ENCODE peak calls at places on chromosomes 4 and X, in four cellular contexts. U is cardiac muscle cell, P is body of pancreas, W is GM06990. D is an unnamed sample.

GRCh38 chr4:82643994-82644730 is 82.4 kb upstream of the TMEM150C start:
- DNase-seq in U (peak; percentile 45), P (no peak), W (no peak), D (peak; percentile 82)

GRCh38 chr4:7060346-7061150 is 7.3 kb downstream of the GRPEL1 start:
- DNase-seq in U (no peak), P (no peak), W (no peak), D (no peak)

GRCh38 chrX:124229374-124229773 is 103.1 kb upstream of the TEX13D start:
- DNase-seq in U (no peak), P (no peak), W (no peak), D (no peak)

GRCh38 chr4:150032541-150032940 is 45.7 kb upstream of the DCLK2 start:
- DNase-seq in U (no peak), P (no peak), W (no peak), D (peak; percentile 6)

GRCh38 chrX:9465380-9466114 is 689 bp downstream of the TBL1X start:
- DNase-seq in U (no peak), P (no peak), W (peak; percentile 50), D (no peak)

GRCh38 chrX:103949506-103949905 is 12.9 kb upstream of the TMSB15B start:
- DNase-seq in U (no peak), P (no peak), W (no peak), D (no peak)

GRCh38 chr4:9765091-9765490 is 16.3 kb upstream of the DRD5 start:
- DNase-seq in U (peak; percentile 57), P (peak; percentile 13), W (peak; percentile 31), D (peak; percentile 2)

GRCh38 chr4:122053186-122053585 is 98.9 kb upstream of the BLTP1 start:
- DNase-seq in U (no peak), P (no peak), W (no peak), D (no peak)

DNA sequence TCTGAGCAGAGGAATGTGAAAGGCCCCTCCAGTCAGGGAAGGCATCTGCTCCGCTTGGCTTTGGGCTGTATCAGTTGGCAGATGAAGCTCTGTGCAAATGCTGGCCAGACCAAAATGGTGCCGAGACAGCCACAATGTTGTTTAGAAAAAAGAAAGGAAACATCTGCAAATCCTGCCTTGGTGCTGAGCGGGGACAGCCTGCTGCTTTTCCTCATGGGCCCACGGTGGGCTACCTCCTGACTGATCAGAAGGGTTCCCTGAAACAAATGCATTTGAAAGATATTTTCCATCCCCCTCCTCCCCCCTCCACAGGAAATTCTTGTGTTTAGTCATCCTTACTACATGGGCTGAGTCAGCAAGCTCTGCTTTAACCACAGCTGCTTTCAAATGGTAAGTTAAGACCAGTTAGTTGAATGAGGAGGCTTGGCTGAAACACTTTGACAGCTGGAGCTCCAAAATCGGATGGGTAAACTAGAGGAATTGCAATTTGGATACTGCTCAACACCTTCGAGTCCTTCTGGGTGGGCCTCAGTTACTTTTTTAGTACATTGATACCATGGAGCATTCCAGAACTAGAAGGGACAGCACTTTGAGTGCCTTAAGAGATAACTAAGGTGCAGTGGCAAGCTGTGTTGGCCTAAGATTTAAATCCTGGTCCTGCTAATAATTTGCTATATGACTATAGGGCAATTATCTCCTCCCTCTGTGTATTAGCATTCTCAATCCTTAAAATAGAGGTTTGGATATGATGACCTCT is 36.0 kb downstream of the PLAC1 start:
- DNase-seq in U (peak; percentile 89), P (peak; percentile 21), W (peak; percentile 59), D (peak; percentile 86)
- H3K4me3 ChIP-seq in U (no peak overlapping the region), P (no peak overlapping the region), W (no peak overlapping the region), D (no peak overlapping the region)

DNA sequence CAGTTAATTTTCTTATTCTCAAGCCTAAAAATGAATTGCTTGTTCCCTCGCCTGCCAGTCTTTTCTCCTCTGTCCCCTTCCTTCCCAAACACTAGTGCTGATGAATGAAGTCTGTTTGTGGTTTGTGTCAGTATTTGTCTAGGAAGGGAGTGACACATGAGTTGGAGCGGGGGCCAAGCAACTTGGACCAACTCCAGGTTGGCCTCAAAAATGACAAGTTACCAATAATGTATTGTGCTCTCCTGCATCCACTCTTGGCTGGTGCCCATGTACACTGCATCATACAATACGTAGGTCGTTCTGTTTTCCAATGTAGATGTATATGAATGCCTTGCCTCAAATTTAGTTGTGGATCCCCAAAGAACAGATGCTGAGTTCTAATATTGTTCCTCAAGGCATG is 223.0 kb upstream of the GPC4 start:
- DNase-seq in U (peak; percentile 3), P (no peak), W (no peak), D (peak; percentile 46)
- TF ChIP-seq CTCF in U (no peak), P (no peak), W (no peak), D (no peak)

GRCh38 chr4:148006025-148006424 is 274.1 kb downstream of the ARHGAP10 start:
- DNase-seq in U (no peak), P (no peak), W (no peak), D (no peak)

GRCh38 chr4:148007789-148008188 is 275.9 kb downstream of the ARHGAP10 start:
- DNase-seq in U (no peak), P (no peak), W (no peak), D (no peak)

GRCh38 chr4:148004228-148004813 is 272.4 kb downstream of the ARHGAP10 start:
- DNase-seq in U (peak; percentile 47), P (peak; percentile 26), W (no peak), D (peak; percentile 80)

DNA sequence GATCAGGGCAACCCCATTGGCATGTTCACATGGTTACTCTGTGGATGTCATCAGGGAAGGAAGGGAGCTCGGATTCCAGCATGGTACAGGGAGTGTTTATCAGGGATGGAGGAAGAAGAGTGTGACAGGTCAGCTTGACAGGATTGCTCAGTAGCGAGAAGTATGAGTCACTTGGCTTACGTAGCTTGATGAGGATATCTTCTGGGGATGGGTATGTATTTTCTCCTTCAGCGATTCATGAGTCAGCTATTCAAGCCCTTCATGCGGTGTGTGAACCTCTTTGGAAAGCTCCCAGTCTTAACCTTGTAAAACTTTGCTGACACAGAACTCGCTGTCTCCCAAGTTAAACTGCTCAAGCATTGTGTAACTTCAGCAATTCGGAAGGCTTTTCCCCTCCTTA is 275.4 kb downstream of the ARHGAP10 start:
- DNase-seq in U (peak; percentile 94), P (peak; percentile 11), W (no peak), D (peak; percentile 100)
- H3K4me3 ChIP-seq in U (no peak overlapping the region), P (no peak overlapping the region), W (no peak overlapping the region), D (no peak overlapping the region)

DNA sequence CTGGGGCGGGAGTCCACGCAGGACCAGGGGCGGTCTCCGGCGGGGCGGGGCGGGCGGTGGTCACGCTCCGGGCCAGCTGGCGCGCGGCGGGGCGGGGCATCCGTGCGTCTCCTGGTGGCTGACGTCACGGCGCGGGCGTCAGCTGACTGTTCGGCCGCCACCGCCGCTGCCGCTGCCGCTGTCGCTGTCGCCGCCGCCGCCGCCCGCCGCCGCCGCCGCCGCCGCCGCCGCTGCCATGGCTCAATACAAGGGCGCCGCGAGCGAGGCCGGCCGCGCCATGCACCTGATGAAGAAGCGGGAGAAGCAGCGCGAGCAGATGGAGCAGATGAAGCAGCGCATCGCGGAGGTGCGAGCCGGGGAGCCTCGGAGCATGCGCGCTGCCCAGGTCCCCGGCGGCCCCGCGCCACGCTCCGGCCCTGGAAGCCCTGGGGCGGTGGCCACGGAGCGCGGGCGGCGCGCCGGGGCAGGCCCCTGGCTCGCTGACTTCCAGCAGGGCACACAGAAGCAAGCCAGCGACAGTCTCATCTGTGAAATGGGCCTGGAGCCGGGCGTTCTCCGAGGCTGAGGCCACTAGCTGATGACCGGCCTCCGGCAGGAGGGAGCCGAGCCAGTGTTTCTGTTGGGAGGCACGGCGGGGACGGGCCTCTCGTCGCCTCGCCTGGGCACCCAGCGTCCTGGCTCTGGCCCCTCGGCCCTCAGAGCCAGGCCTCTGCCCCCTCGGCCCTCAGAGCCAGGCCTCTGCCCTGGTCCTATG is at the start of gene FAM50A:
- DNase-seq in U (peak; percentile 64), P (peak; percentile 79), W (peak; percentile 71), D (peak; percentile 43)
- TF ChIP-seq CTCF in U (no peak), P (peak; percentile 24), W (no peak), D (no peak)

DNA sequence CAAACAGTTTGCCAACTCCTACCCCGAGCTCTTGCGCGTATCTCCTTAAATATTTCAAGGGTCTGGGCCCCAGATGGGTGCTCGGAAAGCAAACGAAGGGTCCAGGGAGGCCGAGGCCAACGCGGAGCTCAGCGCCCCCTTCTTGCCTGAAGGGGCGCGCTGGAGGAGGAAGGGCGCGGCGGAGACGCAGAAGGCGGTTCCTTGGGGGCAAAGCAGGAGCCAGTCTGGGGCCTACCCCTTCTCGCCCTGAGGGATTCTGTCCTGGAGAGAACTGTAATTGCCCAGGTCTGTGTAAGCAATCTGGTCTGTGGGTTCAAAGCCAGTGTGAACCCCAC is 4.0 kb upstream of the SFRP2 start:
- DNase-seq in U (no peak), P (no peak), W (no peak), D (no peak)
- H3K4me3 ChIP-seq in U (peak overlapping the region; percentile 24), P (no peak overlapping the region), W (no peak overlapping the region), D (peak overlapping the region; percentile 31)

GRCh38 chr4:178577933-178578332 is 1135.7 kb upstream of the AGA start:
- DNase-seq in U (no peak), P (no peak), W (no peak), D (no peak)
- TF ChIP-seq CTCF in U (no peak), P (no peak), W (no peak), D (no peak)

GRCh38 chrX:119693032-119693995 is at the start of gene SEPTIN6:
- DNase-seq in U (peak; percentile 79), P (peak; percentile 66), W (peak; percentile 95), D (peak; percentile 46)
- H3K4me3 ChIP-seq in U (peak within 1 kb of the TSS; percentile 76), P (peak within 1 kb of the TSS; percentile 36), W (peak within 1 kb of the TSS; percentile 80), D (peak within 1 kb of the TSS; percentile 59)

DNA sequence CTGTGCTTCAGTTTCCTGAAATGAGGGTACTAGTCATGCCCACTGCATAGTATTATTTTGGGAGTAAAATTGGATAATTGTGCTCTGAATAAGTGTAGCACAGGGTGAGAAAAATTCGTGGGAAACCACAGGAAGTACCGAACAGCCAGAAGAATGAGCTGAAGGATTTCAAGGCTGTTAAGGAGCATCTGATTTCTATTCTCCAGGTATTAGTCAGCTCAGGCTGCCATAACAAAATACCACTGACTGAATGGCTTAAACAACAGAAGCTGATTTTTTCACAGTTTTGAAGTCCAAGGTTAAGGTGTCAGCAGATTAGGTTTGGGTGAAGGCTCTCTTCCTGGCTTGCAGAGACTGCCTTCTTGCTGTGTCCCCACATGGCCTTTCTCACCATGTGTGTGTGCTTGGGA is 41.9 kb downstream of the WWC2 start:
- DNase-seq in U (peak; percentile 60), P (no peak), W (no peak), D (peak; percentile 82)
- TF ChIP-seq CTCF in U (no peak), P (no peak), W (no peak), D (no peak)

DNA sequence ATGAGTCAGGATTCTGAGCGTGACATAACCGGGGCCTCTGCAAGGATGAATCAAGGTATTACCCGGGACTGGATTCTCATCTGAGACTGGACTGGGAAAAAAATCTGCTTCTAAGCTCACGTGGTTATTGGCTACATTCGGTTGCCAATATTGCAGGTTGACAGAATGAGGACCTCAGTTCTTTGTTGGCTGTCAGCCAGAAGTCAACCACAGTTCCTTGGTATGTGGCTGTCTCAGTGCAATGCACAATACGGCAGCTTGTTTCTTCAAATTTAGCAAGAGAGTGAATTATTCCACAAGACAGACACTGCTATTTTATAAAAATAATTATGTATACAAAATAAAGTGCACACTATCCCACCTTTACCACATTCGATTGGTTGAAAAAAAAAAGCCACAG is 424.2 kb downstream of the KLHL4 start:
- DNase-seq in U (no peak), P (no peak), W (no peak), D (no peak)
- H3K4me3 ChIP-seq in U (no peak overlapping the region), P (no peak overlapping the region), W (no peak overlapping the region), D (no peak overlapping the region)